ENCODE peak calls at places on chromosomes 5 and 9, in four cellular contexts. X is lower lobe of right lung, Y is Peyer's patch, Q is cardiac muscle cell. F is an unnamed sample.

GRCh38 chr9:68552700-68553099 is 12.0 kb upstream of the TMEM252 start:
- DNase-seq in X (no peak), Y (no peak), Q (peak; percentile 62), F (no peak)

GRCh38 chr5:176887252-176887849 is 11.8 kb downstream of the HK3 start:
- DNase-seq in X (peak; percentile 38), Y (no peak), Q (no peak), F (peak; percentile 60)

GRCh38 chr5:84249918-84250635 is 134.6 kb downstream of the EDIL3 start:
- DNase-seq in X (no peak), Y (no peak), Q (peak; percentile 91), F (no peak)

GRCh38 chr9:33703430-33704096 is 91.8 kb upstream of the PRSS3 start:
- DNase-seq in X (no peak), Y (no peak), Q (no peak), F (no peak)

GRCh38 chr5:28313543-28314334 is 1275.4 kb upstream of the CDH9 start:
- DNase-seq in X (no peak), Y (no peak), Q (peak; percentile 32), F (no peak)

GRCh38 chr9:115649991-115650472 is 503.6 kb upstream of the PAPPA start:
- DNase-seq in X (no peak), Y (peak; percentile 18), Q (peak; percentile 96), F (peak; percentile 60)

GRCh38 chr5:116759860-116760644 is 185.4 kb upstream of the SEMA6A start:
- DNase-seq in X (no peak), Y (no peak), Q (peak; percentile 37), F (no peak)

GRCh38 chr9:2461886-2462285 is 159.7 kb upstream of the VLDLR start:
- DNase-seq in X (no peak), Y (no peak), Q (peak; percentile 43), F (no peak)

GRCh38 chr9:80957806-80958205 is 731.5 kb downstream of the TLE1 start:
- DNase-seq in X (no peak), Y (no peak), Q (no peak), F (no peak)

GRCh38 chr5:142204219-142204618 is 95.6 kb downstream of the NDFIP1 start:
- DNase-seq in X (no peak), Y (no peak), Q (peak; percentile 17), F (no peak)

DNA sequence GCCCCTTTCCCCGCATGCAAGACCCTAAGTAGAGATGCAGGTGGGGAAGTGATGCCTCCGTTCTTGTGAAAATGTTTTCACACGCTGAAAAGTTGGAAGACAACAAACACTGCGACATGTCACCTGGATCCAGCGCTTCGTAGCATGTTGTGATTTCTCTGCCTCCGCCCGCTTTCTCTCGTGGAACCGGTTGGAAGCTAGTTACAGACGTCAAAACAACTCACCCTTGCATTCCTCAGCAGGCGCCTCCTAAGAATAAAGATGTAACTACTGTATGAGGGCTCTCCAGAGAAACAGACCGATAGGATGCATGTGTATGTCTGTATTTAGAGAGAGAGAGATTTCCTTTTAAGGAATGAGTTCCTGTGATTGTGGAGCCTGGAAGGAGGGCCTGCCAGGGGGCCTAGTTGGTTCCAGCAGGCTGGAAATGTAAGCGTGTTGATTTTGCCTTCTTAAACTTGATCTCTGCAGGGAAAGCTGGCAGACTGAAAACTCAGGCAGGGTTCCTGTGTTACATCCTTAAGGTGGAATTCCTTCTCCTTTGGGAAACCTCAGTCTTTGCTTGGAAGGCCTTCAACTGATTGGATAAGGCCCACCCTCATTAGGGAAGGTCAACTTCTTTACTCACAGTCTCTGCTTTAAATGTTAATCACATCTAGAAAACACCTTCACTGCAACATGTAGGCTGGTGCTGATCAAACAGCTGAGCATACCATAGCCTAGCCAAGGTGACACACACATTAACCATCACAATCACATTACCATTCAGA is 163.7 kb downstream of the SYK start:
- DNase-seq in X (no peak), Y (no peak), Q (peak; percentile 18), F (no peak)
- H3K27ac ChIP-seq in X (no peak overlapping the region), Y (no peak overlapping the region), Q (no peak overlapping the region), F (no peak overlapping the region)

GRCh38 chr9:91180240-91180929 is 181.3 kb downstream of the AUH start:
- DNase-seq in X (no peak), Y (no peak), Q (no peak), F (no peak)
- H3K27ac ChIP-seq in X (no peak overlapping the region), Y (no peak overlapping the region), Q (no peak overlapping the region), F (no peak overlapping the region)

DNA sequence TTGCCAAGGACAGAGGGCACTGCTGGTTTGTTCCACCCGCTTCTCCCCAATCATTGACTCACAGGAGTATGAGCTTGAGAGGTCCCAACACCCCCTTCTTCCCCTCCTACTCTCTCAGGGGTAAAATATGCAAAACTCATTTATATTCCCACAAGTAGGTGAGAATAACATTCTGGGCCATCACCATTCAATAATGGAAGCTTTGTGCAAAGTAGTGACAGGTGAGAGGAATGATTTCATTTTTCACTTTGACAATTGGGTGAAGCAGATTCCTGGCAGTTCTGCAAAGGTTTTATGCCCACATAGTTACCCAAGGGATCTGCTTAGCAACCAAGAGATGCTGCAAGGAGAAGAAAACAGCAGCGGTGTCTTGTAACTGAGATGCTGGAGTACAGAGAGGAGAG is 137.5 kb downstream of the CMYA5 start:
- DNase-seq in X (no peak), Y (no peak), Q (no peak), F (no peak)
- H3K27ac ChIP-seq in X (no peak overlapping the region), Y (no peak overlapping the region), Q (no peak overlapping the region), F (no peak overlapping the region)

GRCh38 chr5:77230727-77231469 is 20.4 kb downstream of the PDE8B start:
- DNase-seq in X (no peak), Y (no peak), Q (no peak), F (no peak)

GRCh38 chr5:77231470-77232138 is 21.1 kb downstream of the PDE8B start:
- DNase-seq in X (no peak), Y (no peak), Q (no peak), F (no peak)

GRCh38 chr5:77232959-77233358 is 22.5 kb downstream of the PDE8B start:
- DNase-seq in X (peak; percentile 63), Y (no peak), Q (no peak), F (no peak)

GRCh38 chr5:77232545-77232944 is 22.1 kb downstream of the PDE8B start:
- DNase-seq in X (no peak), Y (no peak), Q (no peak), F (no peak)

GRCh38 chr5:77229887-77230286 is 19.4 kb downstream of the PDE8B start:
- DNase-seq in X (no peak), Y (no peak), Q (no peak), F (no peak)
- H3K27ac ChIP-seq in X (no peak overlapping the region), Y (no peak overlapping the region), Q (no peak overlapping the region), F (no peak overlapping the region)

F was measured in upper lobe of right lung.